ENCODE peak calls at places on chromosomes 13 and 19, in nine cellular contexts. A is hepatocyte, O is PC-3, R is GM23338, U is SK-N-SH, D is GM23248, K is MM.1S, E is PC-9, C is HCT116. H is an unnamed sample. For H3K9me2, the result is how much of the 10 kb centered on the place peaks cover.

GRCh38 chr19:47509973-47510372 is 4.9 kb downstream of the NAPA start:
- DNase-seq in A (no peak), O (peak), R (no peak), U (no peak), D (peak), K (no peak), E (no peak), C (no peak), H (no peak)

GRCh38 chr19:48881741-48882657 is 9.8 kb downstream of the PPP1R15A start:
- DNase-seq in A (peak), O (peak), R (peak), U (no peak), D (peak), K (peak), E (no peak), C (no peak), H (peak)

GRCh38 chr13:109779074-109779473 is 7.3 kb downstream of the IRS2 start:
- DNase-seq in A (no peak), O (no peak), R (no peak), U (peak), D (no peak), K (no peak), E (no peak), C (no peak), H (peak)

GRCh38 chr19:45574526-45574925 is 10.1 kb downstream of the OPA3 start:
- DNase-seq in A (no peak), O (no peak), R (no peak), U (no peak), D (no peak), K (no peak), E (no peak), C (no peak), H (no peak)

GRCh38 chr19:2869618-2870017 is 2.5 kb downstream of the ZNF556 start:
- DNase-seq in A (no peak), O (no peak), R (no peak), U (no peak), D (no peak), K (no peak), E (no peak), C (no peak), H (no peak)

GRCh38 chr13:110617326-110618072 is 2.2 kb downstream of the NAXD start:
- DNase-seq in A (peak), O (no peak), R (peak), U (no peak), D (peak), K (no peak), E (no peak), C (no peak), H (peak)

GRCh38 chr19:4660181-4660791 is 9.9 kb downstream of the MYDGF start:
- DNase-seq in A (peak), O (peak), R (peak), U (no peak), D (no peak), K (peak), E (peak), C (no peak), H (peak)

GRCh38 chr19:18743281-18743825 is 47.8 kb downstream of the COMP start:
- DNase-seq in A (peak), O (no peak), R (no peak), U (peak), D (no peak), K (no peak), E (no peak), C (no peak), H (no peak)

GRCh38 chr19:55259540-55260210 is 858 bp upstream of the PPP6R1 start:
- DNase-seq in A (peak), O (no peak), R (peak), U (no peak), D (no peak), K (no peak), E (no peak), C (no peak), H (peak)

GRCh38 chr13:34208326-34208725 is 390.4 kb downstream of the RFC3 start:
- DNase-seq in A (no peak), O (no peak), R (no peak), U (no peak), D (peak), K (no peak), E (no peak), C (no peak), H (no peak)

GRCh38 chr13:112253631-112254030 is 122.5 kb upstream of the SPACA7 start:
- DNase-seq in A (no peak), O (no peak), R (no peak), U (no peak), D (no peak), K (no peak), E (no peak), C (no peak), H (no peak)

GRCh38 chr13:97125810-97126738 is 96.1 kb upstream of the MBNL2 start:
- DNase-seq in A (peak), O (peak), R (no peak), U (no peak), D (peak), K (no peak), E (peak), C (no peak), H (no peak)

GRCh38 chr13:55517312-55517711 is 1623.4 kb upstream of the PRR20A start:
- DNase-seq in A (no peak), O (no peak), R (peak), U (peak), D (no peak), K (peak), E (no peak), C (no peak), H (no peak)

GRCh38 chr19:33278403-33279269 is 23.7 kb downstream of the CEBPA start:
- DNase-seq in A (no peak), O (no peak), R (no peak), U (no peak), D (no peak), K (no peak), E (no peak), C (no peak), H (no peak)

GRCh38 chr19:29489182-29489951 is 36.4 kb upstream of the VSTM2B start:
- DNase-seq in A (no peak), O (no peak), R (no peak), U (no peak), D (no peak), K (no peak), E (no peak), C (no peak), H (no peak)

GRCh38 chr13:99993660-99994455 is 12.3 kb downstream of the ZIC2 start:
- DNase-seq in A (no peak), O (no peak), R (peak), U (no peak), D (no peak), K (no peak), E (no peak), C (no peak), H (no peak)

GRCh38 chr19:8254286-8255001 is 45.3 kb downstream of the CERS4 start:
- DNase-seq in A (no peak), O (no peak), R (no peak), U (no peak), D (no peak), K (no peak), E (no peak), C (no peak), H (no peak)
- H3K27ac ChIP-seq in A (no peak), O (no peak), R (no peak), U (no peak), D (no peak), K (no peak), E (no peak), C (no peak), H (no peak)

GRCh38 chr19:40231544-40232424 is 5.3 kb upstream of the CCNP start:
- DNase-seq in A (peak), O (no peak), R (peak), U (no peak), D (no peak), K (no peak), E (no peak), C (no peak), H (no peak)
- H3K9me2 ChIP-seq in A (under half), O (under half), R (under half), U (under half), D (under half), K (under half), E (under half), C (under half), H (under half)

DNA sequence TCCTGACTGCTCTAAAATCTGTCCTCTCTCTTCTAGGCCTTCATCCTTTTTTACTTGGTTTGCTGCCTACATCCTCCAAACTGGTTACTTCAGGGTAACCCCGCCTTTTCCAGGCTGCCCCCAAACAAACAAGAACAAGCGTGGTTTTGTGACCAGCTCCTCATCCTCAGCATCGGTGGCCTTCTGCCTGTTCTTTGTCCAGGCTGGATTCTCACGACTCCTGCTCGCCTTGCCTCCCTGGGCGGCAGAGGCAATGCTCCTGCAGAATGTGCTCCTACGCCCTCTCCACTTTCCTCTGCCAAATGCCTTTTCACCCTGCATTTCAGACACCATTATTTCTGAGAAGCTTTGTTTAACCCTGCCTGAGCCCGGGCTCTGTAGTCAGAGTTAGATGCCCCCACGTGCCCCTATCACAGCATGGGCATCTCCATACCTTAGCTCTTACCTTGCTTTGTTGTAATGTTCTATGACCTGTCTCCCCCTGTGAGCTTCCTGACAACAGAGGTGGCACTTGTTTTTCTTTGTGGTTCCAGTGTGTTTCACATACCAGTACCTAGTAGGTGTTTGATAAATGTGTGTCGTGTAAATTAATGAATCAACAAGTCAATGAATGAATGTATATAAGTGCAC is 61.9 kb downstream of the WDFY2 start:
- DNase-seq in A (no peak), O (no peak), R (peak), U (no peak), D (no peak), K (no peak), E (no peak), C (no peak), H (no peak)
- H3K4me3 ChIP-seq in A (no peak), O (no peak), R (peak), U (no peak), D (no peak), K (no peak), E (no peak), C (no peak), H (no peak)

GRCh38 chr13:70108276-70108845 is at the start of gene KLHL1:
- DNase-seq in A (no peak), O (no peak), R (peak), U (peak), D (no peak), K (no peak), E (no peak), C (no peak), H (no peak)
- H3K27ac ChIP-seq in A (no peak), O (no peak), R (no peak), U (no peak), D (no peak), K (no peak), E (no peak), C (no peak), H (no peak)

H was measured in OCI-LY7.